ENCODE peak calls at places on chromosome 18, in seven cellular contexts. H, C, W, S, M, N and Q are unnamed samples. For H3K27me3, the result is how much of the 10 kb centered on the place peaks cover.

GRCh38 chr18:8046421-8046820 is 479.3 kb downstream of the PTPRM start:
- DNase-seq in H (no peak), C (no peak), W (no peak), S (no peak), M (no peak), N (no peak), Q (no peak)

GRCh38 chr18:78080081-78080480 is 830.4 kb downstream of the GALR1 start:
- DNase-seq in H (no peak), C (no peak), W (no peak), S (no peak), M (no peak), N (no peak), Q (no peak)

GRCh38 chr18:13563390-13563805 is 163.0 kb downstream of the FAM210A start:
- DNase-seq in H (no peak), C (no peak), W (no peak), S (no peak), M (no peak), N (no peak), Q (no peak)

GRCh38 chr18:9905401-9905922 is 8.4 kb upstream of the VAPA start:
- DNase-seq in H (peak), C (peak), W (no peak), S (peak), M (no peak), N (no peak), Q (no peak)

GRCh38 chr18:79182047-79182713 is 113.0 kb downstream of the ATP9B start:
- DNase-seq in H (no peak), C (no peak), W (no peak), S (no peak), M (no peak), N (no peak), Q (no peak)

GRCh38 chr18:58186258-58186948 is 142.4 kb downstream of the NEDD4L start:
- DNase-seq in H (peak), C (peak), W (no peak), S (peak), M (no peak), N (no peak), Q (no peak)

GRCh38 chr18:76847926-76848325 is 25.6 kb downstream of the ZNF236 start:
- DNase-seq in H (no peak), C (no peak), W (no peak), S (no peak), M (no peak), N (peak), Q (no peak)

GRCh38 chr18:6370410-6370809 is 44.3 kb downstream of the L3MBTL4 start:
- DNase-seq in H (no peak), C (no peak), W (no peak), S (no peak), M (no peak), N (no peak), Q (no peak)

GRCh38 chr18:8288447-8289213 is 320.6 kb upstream of the RAB12 start:
- DNase-seq in H (no peak), C (no peak), W (no peak), S (no peak), M (peak), N (no peak), Q (no peak)

GRCh38 chr18:8643479-8643878 is 34.2 kb downstream of the RAB12 start:
- DNase-seq in H (no peak), C (no peak), W (no peak), S (peak), M (no peak), N (no peak), Q (no peak)

GRCh38 chr18:74497778-74498177 is 1.6 kb downstream of the CNDP2 start:
- DNase-seq in H (no peak), C (peak), W (no peak), S (no peak), M (no peak), N (no peak), Q (no peak)

GRCh38 chr18:34224423-34225217 is at the start of gene NOL4:
- DNase-seq in H (peak), C (peak), W (no peak), S (peak), M (peak), N (peak), Q (peak)

GRCh38 chr18:34223164-34223892 is 1.4 kb downstream of the NOL4 start:
- DNase-seq in H (no peak), C (peak), W (no peak), S (no peak), M (peak), N (no peak), Q (peak)

GRCh38 chr18:34223893-34224422 is 755 bp downstream of the NOL4 start:
- DNase-seq in H (no peak), C (peak), W (no peak), S (no peak), M (no peak), N (no peak), Q (no peak)

GRCh38 chr18:34222025-34222395 is 2.7 kb downstream of the NOL4 start:
- DNase-seq in H (no peak), C (peak), W (no peak), S (no peak), M (no peak), N (no peak), Q (no peak)

GRCh38 chr18:34222396-34223163 is 2.1 kb downstream of the NOL4 start:
- DNase-seq in H (no peak), C (peak), W (no peak), S (peak), M (peak), N (no peak), Q (peak)
- H3K27me3 ChIP-seq in H (half or more), C (half or more), W (under half), S (half or more), M (under half), N (half or more), Q (under half)

GRCh38 chr18:44830551-44830950 is 149.9 kb downstream of the SETBP1 start:
- DNase-seq in H (no peak), C (no peak), W (no peak), S (peak), M (no peak), N (no peak), Q (no peak)
- H3K27me3 ChIP-seq in H (under half), C (under half), W (under half), S (under half), M (under half), N (under half), Q (under half)

GRCh38 chr18:59697236-59697932 is at the start of gene CCBE1:
- DNase-seq in H (peak), C (peak), W (no peak), S (peak), M (peak), N (peak), Q (no peak)

GRCh38 chr18:59696311-59697235 is 650 bp downstream of the CCBE1 start:
- DNase-seq in H (peak), C (peak), W (no peak), S (peak), M (no peak), N (no peak), Q (no peak)

GRCh38 chr18:59699061-59699460 is 1.8 kb upstream of the CCBE1 start:
- DNase-seq in H (no peak), C (no peak), W (no peak), S (no peak), M (no peak), N (no peak), Q (no peak)

GRCh38 chr18:59694824-59695223 is 2.4 kb downstream of the CCBE1 start:
- DNase-seq in H (no peak), C (no peak), W (no peak), S (no peak), M (no peak), N (no peak), Q (no peak)

GRCh38 chr18:59695551-59695950 is 1.7 kb downstream of the CCBE1 start:
- DNase-seq in H (no peak), C (no peak), W (no peak), S (no peak), M (no peak), N (no peak), Q (no peak)
- H3K27me3 ChIP-seq in H (half or more), C (under half), W (under half), S (under half), M (under half), N (under half), Q (under half)

GRCh38 chr18:37361223-37362157 is 204.1 kb downstream of the CELF4 start:
- DNase-seq in H (no peak), C (peak), W (no peak), S (no peak), M (no peak), N (no peak), Q (no peak)
- H3K27me3 ChIP-seq in H (half or more), C (under half), W (under half), S (under half), M (under half), N (under half), Q (under half)

GRCh38 chr18:2425426-2426317 is 145.6 kb downstream of the METTL4 start:
- DNase-seq in H (peak), C (peak), W (no peak), S (peak), M (no peak), N (no peak), Q (no peak)
- H3K27me3 ChIP-seq in H (under half), C (under half), W (under half), S (under half), M (under half), N (under half), Q (under half)

DNA sequence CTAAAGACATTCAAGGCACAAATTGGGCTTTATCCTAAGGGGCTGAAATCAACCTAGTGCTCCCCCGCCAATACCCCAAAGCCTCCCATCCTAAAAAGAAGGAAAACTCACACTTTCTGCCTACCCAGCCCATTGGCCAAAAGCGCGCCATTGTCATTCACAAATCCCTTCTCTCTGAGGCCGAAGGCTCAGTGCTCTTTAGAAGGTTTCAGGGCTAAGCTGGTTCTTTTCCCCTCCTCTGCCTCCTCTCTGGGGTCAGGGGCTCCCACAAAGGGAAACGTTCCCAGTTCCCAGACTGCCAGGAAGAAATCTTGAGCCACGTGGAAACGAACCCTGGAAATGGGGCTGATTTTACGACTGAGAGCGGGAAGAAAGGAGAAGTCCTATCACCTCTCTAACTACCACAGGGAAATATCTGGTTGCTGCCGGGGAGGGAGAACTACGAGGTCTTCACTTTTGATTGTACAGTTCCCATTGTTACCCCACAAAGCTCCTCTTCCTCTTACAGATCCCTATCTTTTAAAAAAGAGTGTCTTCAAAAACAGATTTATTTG is 1.7 kb upstream of the SKOR2 start:
- DNase-seq in H (no peak), C (no peak), W (no peak), S (no peak), M (no peak), N (no peak), Q (no peak)
- H3K27me3 ChIP-seq in H (half or more), C (half or more), W (under half), S (half or more), M (under half), N (half or more), Q (under half)